ENCODE peak calls at places on chromosomes 2 and 18, in five cellular contexts. P, Y, S, O and I are unnamed samples. For H3K9me3 and H3K36me3, the result is how much of the 10 kb centered on the place peaks cover.

GRCh38 chr18:8373486-8373885 is 235.8 kb upstream of the RAB12 start:
- DNase-seq in O (no peak), S (peak), P (no peak), Y (no peak), I (no peak)

GRCh38 chr2:238108423-238109201 is 8.5 kb downstream of the ESPNL start:
- DNase-seq in S (no peak), O (peak), P (no peak), Y (no peak), I (no peak)

GRCh38 chr2:102235042-102235473 is 48.2 kb downstream of the IL1RL2 start:
- DNase-seq in O (no peak), P (no peak), Y (no peak), S (no peak), I (no peak)

GRCh38 chr18:36309436-36310391 is 12.2 kb downstream of the FHOD3 start:
- DNase-seq in Y (peak), S (peak), O (peak), P (no peak), I (no peak)

GRCh38 chr2:160984426-160985077 is 175.7 kb upstream of the TANK start:
- DNase-seq in S (peak), Y (no peak), O (no peak), P (no peak), I (no peak)

GRCh38 chr2:239724194-239724849 is 300.8 kb downstream of the NDUFA10 start:
- DNase-seq in S (no peak), O (no peak), Y (no peak), P (no peak), I (no peak)

GRCh38 chr2:39530423-39530866 is 93.4 kb upstream of the MAP4K3 start:
- DNase-seq in O (no peak), Y (no peak), P (no peak), S (peak), I (no peak)

GRCh38 chr2:32009479-32010256 is 1.1 kb downstream of the MEMO1 start:
- DNase-seq in Y (peak), P (peak), O (peak), S (peak), I (no peak)

GRCh38 chr2:163077241-163077640 is 238.7 kb upstream of the KCNH7 start:
- DNase-seq in S (no peak), O (no peak), Y (no peak), P (peak), I (no peak)

GRCh38 chr2:242010567-242011513 is 141.3 kb downstream of the RTP5 start:
- DNase-seq in P (no peak), Y (no peak), S (peak), O (no peak), I (no peak)

GRCh38 chr2:17959833-17960232 is 81.4 kb downstream of the KCNS3 start:
- DNase-seq in O (no peak), S (no peak), P (no peak), Y (no peak), I (no peak)

GRCh38 chr2:227366861-227367800 is 12.0 kb downstream of the TM4SF20 start:
- DNase-seq in S (peak), O (no peak), P (no peak), Y (peak), I (no peak)

GRCh38 chr2:158761626-158762025 is 33.5 kb upstream of the DAPL1 start:
- DNase-seq in S (peak), O (no peak), P (no peak), Y (no peak), I (no peak)

GRCh38 chr18:3193354-3193753 is 26.4 kb downstream of the MYOM1 start:
- DNase-seq in O (no peak), P (no peak), Y (no peak), S (no peak), I (no peak)

GRCh38 chr2:7844414-7844961 is 837.4 kb upstream of the ID2 start:
- DNase-seq in O (peak), P (no peak), Y (no peak), S (peak), I (no peak)

GRCh38 chr2:47510745-47511144 is 107.8 kb downstream of the MSH2 start:
- DNase-seq in O (no peak), S (peak), P (no peak), Y (no peak), I (no peak)

GRCh38 chr2:180276733-180277132 is 269.6 kb upstream of the CWC22 start:
- DNase-seq in P (no peak), O (no peak), S (no peak), Y (no peak), I (no peak)

GRCh38 chr2:179268277-179268935 is 3.8 kb upstream of the SESTD1 start:
- DNase-seq in S (peak), O (no peak), P (no peak), Y (peak), I (no peak)

GRCh38 chr2:71477231-71477681 is 23.9 kb downstream of the DYSF start:
- DNase-seq in O (no peak), P (no peak), Y (no peak), S (peak), I (no peak)

GRCh38 chr2:167292430-167293171 is 404.3 kb downstream of the XIRP2 start:
- DNase-seq in Y (peak), S (peak), P (peak), O (peak), I (peak)

GRCh38 chr2:231245253-231246094 is 47.0 kb downstream of the ARMC9 start:
- DNase-seq in P (no peak), O (no peak), Y (peak), S (no peak), I (no peak)

GRCh38 chr2:77469086-77469485 is 53.1 kb downstream of the LRRTM4 start:
- DNase-seq in S (no peak), O (no peak), P (no peak), Y (no peak), I (no peak)

GRCh38 chr18:76985156-76985950 is 147.2 kb downstream of the MBP start:
- DNase-seq in P (no peak), O (no peak), S (no peak), Y (no peak), I (no peak)

GRCh38 chr2:134625311-134625710 is 93.5 kb downstream of the TMEM163 start:
- DNase-seq in P (no peak), Y (no peak), S (no peak), O (no peak), I (no peak)

GRCh38 chr2:60433021-60433596 is 120.3 kb downstream of the BCL11A start:
- DNase-seq in S (no peak), Y (no peak), O (no peak), P (no peak), I (no peak)

GRCh38 chr2:24439280-24439970 is 51.6 kb upstream of the NCOA1 start:
- DNase-seq in O (no peak), P (no peak), S (no peak), Y (no peak), I (no peak)

GRCh38 chr2:219689676-219690628 is 62.5 kb downstream of the SLC4A3 start:
- DNase-seq in O (peak), P (peak), S (peak), Y (peak), I (no peak)

GRCh38 chr18:6746386-6746960 is 17.0 kb downstream of the ARHGAP28 start:
- DNase-seq in O (no peak), P (no peak), S (no peak), Y (no peak), I (no peak)

GRCh38 chr2:151111599-151112278 is 149.9 kb downstream of the RBM43 start:
- DNase-seq in O (no peak), P (no peak), Y (no peak), S (peak), I (peak)

GRCh38 chr18:24560511-24560981 is 100.1 kb downstream of the HRH4 start:
- DNase-seq in O (no peak), Y (no peak), S (no peak), P (no peak), I (no peak)

GRCh38 chr2:239603411-239604356 is 202.9 kb upstream of the HDAC4 start:
- DNase-seq in Y (no peak), O (no peak), S (no peak), P (no peak), I (no peak)

GRCh38 chr2:136125226-136125625 is 7.3 kb upstream of the CXCR4 start:
- DNase-seq in S (no peak), P (no peak), O (no peak), Y (no peak), I (no peak)

GRCh38 chr18:64331419-64331818 is 182.5 kb upstream of the LINC00305 start:
- DNase-seq in P (no peak), S (no peak), O (no peak), Y (no peak), I (no peak)
- H3K9me3 ChIP-seq in P (under half), S (under half), O (under half), Y (under half), I (under half)

GRCh38 chr2:118830886-118831285 is 16.6 kb downstream of the EN1 start:
- DNase-seq in S (peak), O (no peak), Y (no peak), P (no peak), I (no peak)
- H3K4me3 ChIP-seq in S (no peak), O (no peak), Y (no peak), P (no peak), I (no peak)

GRCh38 chr2:230203110-230203676 is 16.6 kb downstream of the SP110 start:
- DNase-seq in Y (no peak), S (no peak), O (no peak), P (no peak), I (no peak)
- H3K36me3 ChIP-seq in Y (under half), S (under half), O (under half), P (under half), I (under half)

GRCh38 chr2:115314157-115314556 is 871.7 kb downstream of the DPP10 start:
- DNase-seq in O (no peak), Y (no peak), P (no peak), S (no peak), I (no peak)
- H3K9me3 ChIP-seq in O (under half), Y (under half), P (under half), S (under half), I (under half)

DNA sequence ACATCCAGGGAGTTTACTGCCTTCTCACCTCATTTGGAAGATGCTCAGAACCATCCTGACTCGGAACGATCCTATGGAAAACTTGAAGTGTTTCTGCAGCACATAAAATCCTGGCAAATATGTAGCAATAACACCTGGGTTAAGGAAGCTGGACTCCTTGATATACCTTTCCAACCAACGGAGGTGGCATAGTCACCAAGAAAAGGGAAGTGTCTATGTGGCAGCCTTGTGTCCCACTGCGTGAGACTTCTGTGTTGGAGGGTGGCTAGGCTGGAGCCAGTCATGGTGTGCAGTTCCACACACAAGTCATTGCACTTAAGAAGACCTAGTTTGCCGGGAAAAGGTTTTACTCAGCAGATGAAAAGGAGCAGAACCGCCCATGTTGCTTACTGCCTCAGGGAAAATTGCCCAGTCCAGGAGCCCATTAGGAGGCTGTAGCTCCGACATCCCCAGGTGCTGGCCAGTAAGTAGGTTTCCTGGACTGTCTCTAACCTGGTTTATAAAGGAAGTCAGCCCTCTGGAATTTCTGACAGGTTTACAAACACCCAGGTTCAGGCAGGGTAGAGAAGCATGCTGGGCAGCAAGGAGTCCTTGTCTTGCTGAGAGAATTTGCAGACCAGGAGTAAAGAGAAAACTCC is 46.2 kb upstream of the SPRED2 start:
- DNase-seq in S (no peak), O (no peak), Y (no peak), P (no peak), I (no peak)
- H3K4me3 ChIP-seq in S (no peak), O (no peak), Y (no peak), P (no peak), I (no peak)

DNA sequence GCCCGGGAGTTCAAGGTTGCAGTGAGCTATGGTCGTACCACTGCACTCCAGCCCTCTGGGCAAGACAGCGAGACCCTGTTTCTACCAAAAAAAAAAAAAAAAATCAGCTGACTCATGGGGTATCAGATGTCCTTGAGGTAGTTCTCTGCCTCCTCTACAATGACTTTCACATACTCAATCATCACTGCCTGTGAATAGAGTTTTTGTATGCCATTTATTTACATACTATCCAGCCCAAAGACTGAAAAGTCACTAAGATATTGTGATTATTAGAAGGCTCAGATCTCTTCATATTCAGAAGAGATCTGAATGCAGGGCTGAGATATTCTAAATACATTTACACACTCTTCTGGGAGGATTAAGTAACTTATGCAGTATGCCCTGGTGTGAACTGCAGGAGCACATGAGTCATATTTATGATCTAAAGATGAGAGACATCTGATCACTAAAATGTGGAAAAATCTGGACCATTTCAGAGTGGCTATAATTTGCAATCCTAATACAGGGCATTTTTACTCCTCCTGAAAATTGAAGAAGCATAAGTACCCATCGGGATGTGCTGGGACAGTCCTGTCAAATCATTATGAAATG is 38.9 kb downstream of the KLF7 start:
- DNase-seq in P (no peak), O (no peak), Y (no peak), S (peak), I (no peak)
- H3K36me3 ChIP-seq in P (half or more), O (under half), Y (under half), S (under half), I (under half)

GRCh38 chr18:78883501-78883900 is 96.1 kb upstream of the SALL3 start:
- DNase-seq in O (no peak), P (no peak), Y (no peak), S (no peak), I (no peak)
- H3K9me3 ChIP-seq in O (under half), P (under half), Y (under half), S (under half), I (under half)

GRCh38 chr2:233381013-233381995 is 27.0 kb downstream of the DGKD start:
- DNase-seq in O (no peak), Y (no peak), S (peak), P (no peak), I (no peak)

GRCh38 chr2:233379034-233379433 is 24.7 kb downstream of the DGKD start:
- DNase-seq in S (no peak), O (no peak), Y (no peak), P (no peak), I (no peak)

GRCh38 chr2:233384017-233384416 is 29.7 kb downstream of the DGKD start:
- DNase-seq in S (no peak), P (no peak), Y (no peak), O (peak), I (no peak)

GRCh38 chr2:233379441-233379840 is 25.1 kb downstream of the DGKD start:
- DNase-seq in O (no peak), S (no peak), Y (no peak), P (no peak), I (no peak)

GRCh38 chr2:233380132-233381012 is 26.1 kb downstream of the DGKD start:
- DNase-seq in O (peak), Y (no peak), P (no peak), S (no peak), I (no peak)
- H3K4me3 ChIP-seq in O (no peak), Y (no peak), P (no peak), S (no peak), I (no peak)

GRCh38 chr18:37484893-37485834 is 80.4 kb downstream of the CELF4 start:
- DNase-seq in O (no peak), P (peak), Y (no peak), S (peak), I (no peak)
- H3K36me3 ChIP-seq in O (under half), P (under half), Y (under half), S (under half), I (under half)